ENCODE peak calls at places on chromosomes 11 and 22, in nine cellular contexts. B is activated CD4-positive, alpha-beta T cell treated with anti-CD3 and anti-CD28 coated beads, Interleukin-2, amount 10 ng/mL, durations not matched to agents 7 days and 5 days; W is KG1; H is stimulated activated naive CD4-positive, alpha-beta T cell; D is head of caudate nucleus; A is nephron progenitor cell; T is 8988T; I is adipocyte; N is CD4-positive, alpha-beta T cell. S is an unnamed sample.

GRCh38 chr11:27347361-27347760 is 15.7 kb downstream of the CCDC34 start:
- DNase-seq in B (no peak), W (no peak), H (no peak), D (no peak), A (no peak), T (no peak), I (no peak), N (no peak), S (no peak)

GRCh38 chr11:7583248-7583647 is 69.4 kb downstream of the PPFIBP2 start:
- DNase-seq in B (no peak), W (no peak), H (no peak), D (no peak), A (no peak), T (no peak), I (no peak), N (no peak), S (no peak)

GRCh38 chr22:43004362-43005035 is 10.4 kb downstream of the PACSIN2 start:
- DNase-seq in B (no peak), W (peak; percentile 23), H (no peak), D (no peak), A (no peak), T (no peak), I (peak; percentile 65), N (no peak), S (no peak)

GRCh38 chr22:43000441-43001175 is 14.3 kb downstream of the PACSIN2 start:
- DNase-seq in B (no peak), W (no peak), H (no peak), D (peak; percentile 83), A (no peak), T (no peak), I (no peak), N (no peak), S (no peak)

GRCh38 chr11:8867035-8867434 is 44.0 kb upstream of the AKIP1 start:
- DNase-seq in B (no peak), W (no peak), H (no peak), D (no peak), A (no peak), T (no peak), I (peak; percentile 63), N (no peak), S (no peak)

GRCh38 chr11:85718991-85719807 is 33.2 kb upstream of the CCDC89 start:
- DNase-seq in B (no peak), W (no peak), H (no peak), D (peak; percentile 72), A (peak; percentile 21), T (peak; percentile 61), I (peak; percentile 91), N (no peak), S (peak; percentile 100)

GRCh38 chr11:97325693-97326092 is 935.9 kb downstream of the JRKL start:
- DNase-seq in B (no peak), W (no peak), H (no peak), D (no peak), A (no peak), T (no peak), I (no peak), N (no peak), S (no peak)

GRCh38 chr22:48081281-48081680 is 1318.8 kb downstream of the TBC1D22A start:
- DNase-seq in B (no peak), W (no peak), H (no peak), D (no peak), A (no peak), T (no peak), I (no peak), N (no peak), S (no peak)

GRCh38 chr22:28560005-28560742 is 119.5 kb downstream of the TTC28 start:
- DNase-seq in B (no peak), W (no peak), H (no peak), D (no peak), A (no peak), T (no peak), I (peak; percentile 60), N (no peak), S (peak; percentile 59)

GRCh38 chr11:117143390-117143789 is 697 bp upstream of the PAFAH1B2 start:
- DNase-seq in B (peak; percentile 35), W (peak; percentile 64), H (peak; percentile 31), D (peak; percentile 76), A (peak; percentile 10), T (no peak), I (peak; percentile 66), N (no peak), S (peak; percentile 52)

GRCh38 chr22:41682033-41682807 is 6.4 kb downstream of the SNU13 start:
- DNase-seq in B (peak; percentile 84), W (peak; percentile 32), H (peak; percentile 71), D (peak; percentile 94), A (peak; percentile 92), T (peak; percentile 65), I (peak; percentile 90), N (peak; percentile 73), S (peak; percentile 86)

GRCh38 chr11:95832763-95833162 is 42.5 kb downstream of the CEP57 start:
- DNase-seq in B (no peak), W (no peak), H (no peak), D (no peak), A (no peak), T (no peak), I (no peak), N (no peak), S (no peak)

GRCh38 chr11:26976389-26976788 is 17.5 kb upstream of the FIBIN start:
- DNase-seq in B (no peak), W (no peak), H (no peak), D (no peak), A (no peak), T (no peak), I (peak; percentile 70), N (no peak), S (peak; percentile 55)

GRCh38 chr11:1153951-1154487 is 3.7 kb upstream of the MUC5AC start:
- DNase-seq in B (no peak), W (no peak), H (no peak), D (no peak), A (no peak), T (peak; percentile 34), I (peak; percentile 82), N (no peak), S (peak; percentile 96)

GRCh38 chr11:65973439-65974110 is 12.0 kb downstream of the SART1 start:
- DNase-seq in B (no peak), W (no peak), H (no peak), D (no peak), A (no peak), T (no peak), I (no peak), N (no peak), S (peak; percentile 71)

GRCh38 chr11:95920460-95921105 is 3.3 kb downstream of the MTMR2 start:
- DNase-seq in B (no peak), W (no peak), H (no peak), D (no peak), A (no peak), T (no peak), I (peak; percentile 51), N (no peak), S (no peak)

GRCh38 chr11:108805030-108805429 is 140.2 kb downstream of the DDX10 start:
- DNase-seq in B (no peak), W (no peak), H (no peak), D (no peak), A (no peak), T (no peak), I (no peak), N (no peak), S (no peak)

S was measured in kidney tubule cell.